ENCODE peak calls at places on chromosomes 7 and 10, in eight cellular contexts. D, R, C, L, B, K, W and M are unnamed samples.
A peak's percentile ranks its signal among the peaks of the same experiment; 100 is the strongest.

GRCh38 chr10:123000155-123000554 is 8.4 kb downstream of the IKZF5 start:
- DNase-seq in D (no peak), L (no peak), B (no peak), C (no peak), W (no peak), K (no peak), R (no peak), M (no peak)

GRCh38 chr7:33761440-33762080 is 143.8 kb upstream of the BMPER start:
- DNase-seq in B (no peak), K (no peak), C (no peak), L (no peak), R (no peak), D (no peak), W (no peak), M (no peak)

GRCh38 chr10:48538611-48539010 is 66.3 kb downstream of the ARHGAP22 start:
- DNase-seq in W (no peak), D (no peak), C (no peak), R (no peak), L (no peak), B (no peak), K (no peak), M (no peak)

GRCh38 chr7:2151235-2151634 is 81.5 kb downstream of the MAD1L1 start:
- DNase-seq in B (no peak), K (no peak), R (no peak), D (no peak), L (no peak), C (no peak), W (no peak), M (no peak)

GRCh38 chr10:3071405-3072198 is 4.3 kb downstream of the PFKP start:
- DNase-seq in D (no peak), L (peak; percentile 92), W (no peak), B (no peak), K (no peak), R (no peak), C (peak; percentile 82), M (no peak)

GRCh38 chr10:122567056-122567660 is 6.6 kb downstream of the DMBT1 start:
- DNase-seq in W (no peak), B (no peak), R (no peak), L (peak; percentile 6), D (no peak), K (no peak), C (no peak), M (no peak)

GRCh38 chr10:80172896-80173295 is 32.4 kb downstream of the ANXA11 start:
- DNase-seq in C (no peak), L (no peak), B (no peak), K (no peak), W (no peak), D (no peak), R (no peak), M (no peak)

GRCh38 chr10:64115913-64116643 is 594.9 kb downstream of the REEP3 start:
- DNase-seq in K (no peak), R (no peak), W (no peak), L (peak; percentile 28), D (no peak), C (no peak), B (no peak), M (no peak)

GRCh38 chr10:3030765-3031164 is 36.6 kb upstream of the PFKP start:
- DNase-seq in K (no peak), L (no peak), W (no peak), D (no peak), C (no peak), R (no peak), B (no peak), M (no peak)

GRCh38 chr10:84665211-84665610 is 336.8 kb downstream of the CCSER2 start:
- DNase-seq in B (no peak), W (no peak), L (no peak), K (no peak), R (no peak), C (no peak), D (no peak), M (no peak)